ENCODE peak calls at places on chromosomes 6 and 20, in five cellular contexts. C is upper lobe of left lung; B is spleen; M is stomach; F is CD4-positive, CD25-positive, alpha-beta regulatory T cell. Q is an unnamed sample.
A peak's percentile ranks its signal among the peaks of the same experiment; 100 is the strongest.

GRCh38 chr6:77231438-77232305 is 231.6 kb downstream of the HTR1B start:
- DNase-seq in C (peak; percentile 33), F (no peak), B (no peak), M (no peak), Q (no peak)

GRCh38 chr6:137202078-137202477 is 17.1 kb downstream of the IFNGR1 start:
- DNase-seq in F (no peak), C (no peak), M (no peak), B (no peak), Q (peak; percentile 17)

GRCh38 chr6:138724015-138724414 is 49.6 kb upstream of the CCDC28A start:
- DNase-seq in C (no peak), B (no peak), M (peak; percentile 28), F (no peak), Q (no peak)

GRCh38 chr20:50731930-50732690 is 730 bp downstream of the PARD6B start:
- DNase-seq in F (no peak), M (no peak), C (no peak), B (no peak), Q (peak; percentile 33)

GRCh38 chr6:44668976-44669934 is 281.7 kb downstream of the CDC5L start:
- DNase-seq in F (no peak), C (peak; percentile 9), M (no peak), B (no peak), Q (no peak)

GRCh38 chr6:148952147-148953041 is 205.6 kb downstream of the UST start:
- DNase-seq in C (no peak), B (no peak), M (no peak), F (no peak), Q (no peak)

GRCh38 chr6:101393291-101394251 is at the start of gene GRIK2:
- DNase-seq in C (peak; percentile 22), F (no peak), B (no peak), M (no peak), Q (peak; percentile 73)

GRCh38 chr6:87210979-87211378 is 55.6 kb downstream of the ZNF292 start:
- DNase-seq in C (no peak), F (no peak), B (no peak), M (no peak), Q (no peak)

GRCh38 chr6:108168026-108168463 is 2.2 kb downstream of the NR2E1 start:
- DNase-seq in M (no peak), C (no peak), F (no peak), B (no peak), Q (no peak)

GRCh38 chr6:74091133-74091793 is 395.3 kb downstream of the CD109 start:
- DNase-seq in M (no peak), B (no peak), F (no peak), C (no peak), Q (peak; percentile 70)

GRCh38 chr20:7695622-7696021 is 244.6 kb downstream of the HAO1 start:
- DNase-seq in B (no peak), M (no peak), F (no peak), C (no peak), Q (no peak)

GRCh38 chr20:2995796-2996195 is 47.6 kb upstream of the GNRH2 start:
- DNase-seq in C (no peak), M (no peak), F (no peak), B (no peak), Q (no peak)

GRCh38 chr6:23301546-23301945 is 732.2 kb downstream of the HDGFL1 start:
- DNase-seq in B (no peak), F (no peak), C (no peak), M (no peak), Q (no peak)

GRCh38 chr20:39877792-39878191 is 811.2 kb downstream of the MAFB start:
- DNase-seq in M (no peak), F (no peak), C (no peak), B (no peak), Q (no peak)

GRCh38 chr6:107800564-107801164 is 23.4 kb downstream of the SCML4 start:
- DNase-seq in C (no peak), B (no peak), F (no peak), M (no peak), Q (no peak)

GRCh38 chr6:4776967-4777925 is 1.0 kb downstream of the CDYL start:
- DNase-seq in B (no peak), M (no peak), C (peak; percentile 23), F (no peak), Q (no peak)

GRCh38 chr6:3664641-3665041 is 86.9 kb downstream of the PXDC1 start:
- DNase-seq in M (no peak), F (no peak), C (no peak), B (no peak), Q (no peak)

GRCh38 chr6:31308050-31308844 is 36.4 kb upstream of the HLA-C start:
- DNase-seq in M (peak; percentile 61), C (peak; percentile 83), B (peak; percentile 89), F (peak; percentile 42), Q (no peak)

GRCh38 chr6:28811873-28812272 is 111.9 kb downstream of the TRIM27 start:
- DNase-seq in B (no peak), M (no peak), F (no peak), C (no peak), Q (peak; percentile 49)

GRCh38 chr6:10373642-10374359 is 41.1 kb downstream of the TFAP2A start:
- DNase-seq in B (no peak), M (no peak), C (no peak), F (no peak), Q (peak; percentile 46)

GRCh38 chr20:18856873-18857272 is 43.3 kb downstream of the SCP2D1 start:
- DNase-seq in B (no peak), C (no peak), F (no peak), M (no peak), Q (no peak)

GRCh38 chr6:18406955-18407738 is 20.0 kb downstream of the RNF144B start:
- DNase-seq in M (no peak), F (no peak), C (no peak), B (no peak), Q (no peak)

GRCh38 chr20:24470031-24470781 is 777 bp downstream of the SYNDIG1 start:
- DNase-seq in M (no peak), C (no peak), B (no peak), F (no peak), Q (no peak)

GRCh38 chr20:39777610-39778009 is 815.5 kb downstream of the DHX35 start:
- DNase-seq in M (no peak), C (no peak), B (no peak), F (no peak), Q (no peak)

GRCh38 chr6:13096084-13096483 is 232.3 kb downstream of the TBC1D7 start:
- DNase-seq in B (no peak), C (no peak), M (no peak), F (no peak), Q (no peak)

GRCh38 chr20:51199920-51200319 is 177.0 kb upstream of the KCNG1 start:
- DNase-seq in F (no peak), B (no peak), C (no peak), M (no peak), Q (no peak)

GRCh38 chr6:168125429-168126001 is 46.5 kb upstream of the FRMD1 start:
- DNase-seq in F (no peak), M (no peak), C (peak; percentile 14), B (peak; percentile 63), Q (no peak)

GRCh38 chr20:32535953-32536823 is 48.9 kb downstream of the NOL4L start:
- DNase-seq in F (peak; percentile 81), B (peak; percentile 94), C (peak; percentile 51), M (peak; percentile 72), Q (peak; percentile 92)

DNA sequence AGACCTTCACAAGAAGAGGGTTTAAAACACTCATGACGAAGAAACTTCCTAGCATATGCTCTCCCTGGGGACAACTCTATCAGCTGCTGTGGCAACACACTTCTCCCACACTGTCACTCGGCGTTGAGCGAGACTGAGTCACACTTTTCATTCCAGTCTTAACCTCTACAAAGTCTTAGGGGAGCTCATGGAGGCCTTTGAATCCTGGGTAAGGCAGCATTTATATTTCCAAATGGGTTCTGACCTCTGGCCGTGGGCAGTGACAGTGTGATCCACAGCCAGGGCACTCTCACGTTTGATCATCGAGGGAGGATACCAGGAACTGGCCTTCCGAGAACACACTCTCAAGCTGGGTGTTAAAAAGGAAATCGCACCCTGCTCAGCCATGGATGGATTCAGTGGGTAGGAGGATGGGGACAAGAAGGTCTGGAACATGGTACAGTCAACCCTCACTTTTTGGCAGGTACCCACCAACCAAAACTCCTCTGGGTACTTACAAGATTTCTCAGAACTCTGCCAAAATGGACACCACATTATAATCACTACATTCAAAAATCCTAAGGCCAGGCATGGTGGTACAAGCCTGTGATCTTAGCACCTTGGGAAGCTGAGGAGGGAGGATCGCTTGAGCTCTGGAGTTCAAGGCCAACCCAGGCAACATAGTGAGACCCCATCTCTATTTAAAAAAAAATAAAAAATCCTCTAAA is 19.6 kb downstream of the RRBP1 start:
- DNase-seq in F (no peak), M (no peak), B (peak; percentile 31), C (no peak), Q (no peak)
- H3K4me1 ChIP-seq in F (peaks cover 7% of the 10 kb centered on the region), M (peaks cover 21% of the 10 kb centered on the region), B (peaks cover 54% of the 10 kb centered on the region), C (peaks cover 18% of the 10 kb centered on the region), Q (peaks cover 2% of the 10 kb centered on the region)

DNA sequence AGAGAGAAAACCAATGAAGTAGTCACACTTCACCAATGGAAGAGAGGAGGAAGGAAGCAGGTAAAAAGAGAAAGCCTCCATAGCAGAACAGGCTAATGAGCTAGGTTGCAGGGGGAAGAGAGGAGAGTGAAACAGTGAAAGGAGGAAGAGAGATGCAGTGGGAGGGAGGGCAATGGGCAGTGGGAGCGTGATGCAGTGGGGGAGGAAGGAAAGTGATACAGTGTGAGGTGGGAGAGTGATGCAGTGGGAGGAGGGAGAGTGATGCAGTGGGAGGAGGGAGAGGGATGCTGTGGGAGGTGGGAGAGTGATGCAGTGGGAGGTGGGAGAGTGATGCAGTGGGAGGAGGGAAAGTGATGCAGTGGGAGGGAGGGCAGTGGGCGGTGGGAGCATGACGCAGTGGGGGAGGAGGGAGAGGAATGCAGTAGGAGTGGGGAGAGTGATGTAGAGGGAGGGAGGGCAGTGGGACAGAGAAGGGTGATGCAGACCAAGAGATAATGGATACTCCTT is 29.7 kb downstream of the COL12A1 start:
- DNase-seq in M (no peak), F (no peak), B (no peak), C (no peak), Q (no peak)
- H3K4me1 ChIP-seq in M (no peaks in the 10 kb centered on the region), F (no peaks in the 10 kb centered on the region), B (no peaks in the 10 kb centered on the region), C (peaks cover 3% of the 10 kb centered on the region), Q (no peaks in the 10 kb centered on the region)

DNA sequence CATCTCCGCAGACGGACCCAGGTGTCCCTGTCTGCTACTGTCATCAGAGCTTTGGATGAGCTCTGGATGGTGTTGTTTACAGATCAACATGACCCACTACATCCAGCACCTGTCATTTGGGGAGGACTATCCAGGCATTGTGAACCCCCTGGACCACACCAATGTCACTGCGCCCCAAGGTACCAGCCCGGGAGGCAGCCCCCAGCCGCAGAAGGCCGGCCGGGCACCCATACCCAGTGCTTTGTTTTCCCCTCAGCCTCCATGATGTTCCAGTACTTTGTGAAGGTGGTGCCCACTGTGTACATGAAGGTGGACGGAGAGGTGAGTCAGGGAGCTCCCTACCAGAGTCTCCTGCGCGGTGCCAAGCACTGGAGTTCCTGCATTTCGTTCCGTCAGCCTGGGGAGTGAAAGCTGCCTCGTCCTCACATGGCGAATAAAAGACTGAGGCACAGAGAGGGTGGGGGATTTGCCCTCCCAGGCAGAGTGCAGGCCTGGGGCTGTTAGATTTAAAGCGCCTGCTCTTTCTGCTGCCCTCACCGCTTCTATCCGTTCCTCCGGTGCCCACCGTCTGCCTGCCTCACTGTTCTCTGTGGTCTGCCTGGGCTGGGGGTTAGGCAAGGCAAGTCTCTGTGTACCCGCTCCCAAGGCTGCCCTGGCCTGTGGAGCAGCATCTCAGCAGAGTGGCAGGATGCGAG is 14.2 kb downstream of the ERGIC3 start:
- DNase-seq in M (no peak), C (no peak), F (no peak), B (no peak), Q (no peak)
- H3K4me1 ChIP-seq in M (no peaks in the 10 kb centered on the region), C (no peaks in the 10 kb centered on the region), F (no peaks in the 10 kb centered on the region), B (no peaks in the 10 kb centered on the region), Q (no peaks in the 10 kb centered on the region)

DNA sequence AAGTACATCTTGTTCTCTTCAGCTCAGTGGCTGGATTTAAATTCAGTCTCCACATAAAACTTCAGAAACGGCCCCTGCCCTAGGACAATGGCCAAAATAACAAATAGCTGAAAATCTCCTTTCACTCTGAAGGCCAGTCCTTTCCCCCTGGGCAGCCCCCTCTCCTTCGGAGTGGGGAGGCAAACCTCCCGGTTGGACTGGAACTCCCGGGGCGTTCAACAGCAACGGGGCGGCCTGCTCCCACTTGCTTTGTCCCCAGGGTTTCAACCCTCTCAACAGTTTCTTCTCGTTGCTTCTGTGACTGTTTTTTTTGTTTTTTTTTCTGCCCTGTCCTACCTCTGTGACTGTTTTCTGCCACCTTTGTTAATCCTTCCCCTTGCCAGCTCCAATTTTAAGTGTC is 102.6 kb upstream of the DUSP22 start:
- DNase-seq in M (no peak), F (no peak), B (no peak), C (no peak), Q (no peak)
- H3K4me1 ChIP-seq in M (no peaks in the 10 kb centered on the region), F (peaks cover 36% of the 10 kb centered on the region), B (peaks cover 31% of the 10 kb centered on the region), C (peaks cover 8% of the 10 kb centered on the region), Q (no peaks in the 10 kb centered on the region)